ENCODE peak calls at places on chromosomes 7 and 10, in four cellular contexts. One of them, this sample, is unnamed.
A peak's percentile ranks its signal among the peaks of the same experiment; 100 is the strongest.

GRCh38 chr10:82742478-82742877 is 867.5 kb downstream of the NRG3 start:
- DNase-seq in GM18507: no peak
- DNase-seq in WERI-Rb-1: no peak
- DNase-seq in GOT3: no peak
- DNase-seq in this sample: no peak

GRCh38 chr10:48604408-48605263 is at the start of gene ARHGAP22:
- DNase-seq in GM18507: peak; percentile 39
- DNase-seq in WERI-Rb-1: peak; percentile 62
- DNase-seq in GOT3: no peak
- DNase-seq in this sample: no peak

GRCh38 chr7:129606801-129607200 is 4.7 kb upstream of the NRF1 start:
- DNase-seq in GM18507: no peak
- DNase-seq in WERI-Rb-1: no peak
- DNase-seq in GOT3: no peak
- DNase-seq in this sample: no peak

GRCh38 chr10:4099202-4099601 is 314.2 kb upstream of the KLF6 start:
- DNase-seq in GM18507: no peak
- DNase-seq in WERI-Rb-1: no peak
- DNase-seq in GOT3: no peak
- DNase-seq in this sample: no peak

GRCh38 chr10:131625041-131625440 is 275.8 kb upstream of the PPP2R2D start:
- DNase-seq in GM18507: no peak
- DNase-seq in WERI-Rb-1: no peak
- DNase-seq in GOT3: no peak
- DNase-seq in this sample: no peak

GRCh38 chr7:54991341-54991740 is 27.5 kb upstream of the EGFR start:
- DNase-seq in GM18507: no peak
- DNase-seq in WERI-Rb-1: no peak
- DNase-seq in GOT3: no peak
- DNase-seq in this sample: no peak

GRCh38 chr7:18495412-18496335 is at the start of gene HDAC9:
- DNase-seq in GM18507: no peak
- DNase-seq in WERI-Rb-1: peak; percentile 62
- DNase-seq in GOT3: no peak
- DNase-seq in this sample: peak; percentile 79

GRCh38 chr7:7696458-7697119 is 21.8 kb downstream of the RPA3 start:
- DNase-seq in GM18507: no peak
- DNase-seq in WERI-Rb-1: no peak
- DNase-seq in GOT3: no peak
- DNase-seq in this sample: no peak

GRCh38 chr10:80488539-80489066 is 34.5 kb downstream of the TSPAN14 start:
- DNase-seq in GM18507: no peak
- DNase-seq in WERI-Rb-1: no peak
- DNase-seq in GOT3: no peak
- DNase-seq in this sample: no peak

GRCh38 chr10:19839552-19839951 is 23.3 kb downstream of the PLXDC2 start:
- DNase-seq in GM18507: no peak
- DNase-seq in WERI-Rb-1: no peak
- DNase-seq in GOT3: no peak
- DNase-seq in this sample: no peak

GRCh38 chr7:2157473-2158279 is 75.1 kb downstream of the MAD1L1 start:
- DNase-seq in GM18507: no peak
- DNase-seq in WERI-Rb-1: no peak
- DNase-seq in GOT3: peak; percentile 29
- DNase-seq in this sample: peak; percentile 83

GRCh38 chr10:108848016-108848415 is 1075.3 kb downstream of the XPNPEP1 start:
- DNase-seq in GM18507: no peak
- DNase-seq in WERI-Rb-1: no peak
- DNase-seq in GOT3: no peak
- DNase-seq in this sample: no peak

This sample was measured in COR-L47.